ENCODE peak calls at places on chromosome 19, in four cellular contexts. S, F, U and Q are unnamed samples. For H3K36me3 and H3K27me3, the result is how much of the 10 kb centered on the place peaks cover.

GRCh38 chr19:1445932-1446712 is 3.8 kb upstream of the APC2 start:
- DNase-seq in F (peak), U (no peak), S (no peak), Q (peak)

GRCh38 chr19:21677696-21678418 is 89.5 kb downstream of the ZNF100 start:
- DNase-seq in U (no peak), F (no peak), S (peak), Q (no peak)

GRCh38 chr19:43519436-43520088 is 7.4 kb downstream of the ETHE1 start:
- DNase-seq in U (peak), S (peak), F (peak), Q (peak)

GRCh38 chr19:3697671-3698385 is 2.4 kb downstream of the PIP5K1C start:
- DNase-seq in F (no peak), S (no peak), U (no peak), Q (peak)

GRCh38 chr19:46269085-46269484 is 27.8 kb upstream of the HIF3A start:
- DNase-seq in F (no peak), U (no peak), S (no peak), Q (no peak)

GRCh38 chr19:4049432-4049831 is 17.3 kb downstream of the ZBTB7A start:
- DNase-seq in F (no peak), S (no peak), U (no peak), Q (no peak)

GRCh38 chr19:2952953-2953481 is 8.2 kb upstream of the ZNF77 start:
- DNase-seq in F (no peak), S (no peak), U (peak), Q (no peak)

GRCh38 chr19:511101-511841 is 4.0 kb downstream of the TPGS1 start:
- DNase-seq in U (peak), F (peak), S (peak), Q (peak)

GRCh38 chr19:14795078-14795721 is 16.8 kb upstream of the ADGRE2 start:
- DNase-seq in S (no peak), U (no peak), F (no peak), Q (no peak)

GRCh38 chr19:5949792-5950305 is 28.1 kb downstream of the RANBP3 start:
- DNase-seq in F (no peak), U (peak), S (peak), Q (no peak)

GRCh38 chr19:45045671-45046353 is 7.0 kb downstream of the CLASRP start:
- DNase-seq in S (no peak), U (no peak), F (no peak), Q (no peak)

GRCh38 chr19:45577111-45577905 is 7.3 kb downstream of the OPA3 start:
- DNase-seq in U (no peak), F (peak), S (no peak), Q (peak)

GRCh38 chr19:5156231-5156986 is 184.2 kb downstream of the PTPRS start:
- DNase-seq in U (peak), F (no peak), S (no peak), Q (peak)

GRCh38 chr19:55319786-55320185 is 5.4 kb downstream of the TMEM150B start:
- DNase-seq in S (no peak), U (no peak), F (peak), Q (peak)

GRCh38 chr19:57363734-57364181 is 407 bp downstream of the TRAPPC2B start:
- DNase-seq in F (no peak), S (no peak), U (no peak), Q (no peak)

GRCh38 chr19:48873476-48874308 is 1.5 kb downstream of the PPP1R15A start:
- DNase-seq in S (no peak), F (peak), U (no peak), Q (no peak)

GRCh38 chr19:31568724-31569123 is 219.5 kb upstream of the TSHZ3 start:
- DNase-seq in S (no peak), F (peak), U (no peak), Q (no peak)

GRCh38 chr19:38079926-38080380 is 144.1 kb downstream of the DPF1 start:
- DNase-seq in U (no peak), F (peak), S (no peak), Q (peak)

GRCh38 chr19:31976775-31977536 is 368.5 kb upstream of the ZNF507 start:
- DNase-seq in S (no peak), F (peak), U (no peak), Q (no peak)

DNA sequence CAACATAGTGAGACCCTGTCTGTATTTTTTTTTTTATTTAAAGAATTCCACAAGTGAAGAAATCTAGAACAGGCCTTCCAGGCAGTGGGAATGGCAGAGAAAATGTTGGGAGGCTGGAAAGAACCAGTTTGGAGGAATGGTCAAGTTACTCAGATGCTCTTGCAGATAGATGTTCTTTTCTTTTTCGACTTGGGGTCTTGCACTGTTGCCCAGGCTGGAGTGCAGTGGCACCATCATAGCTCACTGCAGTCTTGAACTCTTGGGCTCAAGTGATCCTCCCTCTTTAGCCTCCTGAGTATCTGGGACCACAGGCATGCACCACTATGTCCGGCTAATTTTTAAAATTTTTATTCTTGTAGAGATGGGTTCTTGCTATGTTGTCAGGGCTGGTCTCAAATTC is 662 bp downstream of the C5AR1 start:
- DNase-seq in S (no peak), F (no peak), U (no peak), Q (no peak)
- H3K4me3 ChIP-seq in S (no peak), F (no peak), U (peak), Q (no peak)

DNA sequence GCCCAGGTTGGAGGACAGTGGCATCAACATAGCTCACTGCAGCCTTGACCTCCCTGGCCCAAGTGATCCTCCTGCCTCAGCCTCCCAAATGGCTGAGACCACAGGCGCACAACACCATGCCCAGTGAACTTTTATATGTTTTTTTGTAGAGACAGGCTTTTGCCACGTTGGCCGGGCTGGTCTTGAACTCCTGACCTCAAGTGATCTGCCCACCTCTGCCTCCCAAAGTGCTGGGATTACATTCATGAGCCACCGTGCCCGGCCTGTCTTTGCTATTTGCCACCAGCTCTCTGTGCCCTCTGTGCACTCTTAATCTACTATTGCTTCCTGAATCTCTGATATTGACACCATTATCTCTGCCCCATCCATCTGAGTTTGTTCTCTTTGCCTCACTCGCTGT is 34.3 kb upstream of the LRRC4B start:
- DNase-seq in U (no peak), S (no peak), F (no peak), Q (no peak)
- H3K36me3 ChIP-seq in U (under half), S (under half), F (under half), Q (under half)

GRCh38 chr19:10043286-10043927 is 30.1 kb downstream of the RDH8 start:
- DNase-seq in F (no peak), U (no peak), S (no peak), Q (no peak)

GRCh38 chr19:10049626-10050025 is 36.3 kb downstream of the RDH8 start:
- DNase-seq in U (no peak), F (no peak), S (no peak), Q (no peak)

GRCh38 chr19:10045371-10045770 is 32.1 kb downstream of the RDH8 start:
- DNase-seq in F (no peak), S (no peak), U (no peak), Q (peak)

DNA sequence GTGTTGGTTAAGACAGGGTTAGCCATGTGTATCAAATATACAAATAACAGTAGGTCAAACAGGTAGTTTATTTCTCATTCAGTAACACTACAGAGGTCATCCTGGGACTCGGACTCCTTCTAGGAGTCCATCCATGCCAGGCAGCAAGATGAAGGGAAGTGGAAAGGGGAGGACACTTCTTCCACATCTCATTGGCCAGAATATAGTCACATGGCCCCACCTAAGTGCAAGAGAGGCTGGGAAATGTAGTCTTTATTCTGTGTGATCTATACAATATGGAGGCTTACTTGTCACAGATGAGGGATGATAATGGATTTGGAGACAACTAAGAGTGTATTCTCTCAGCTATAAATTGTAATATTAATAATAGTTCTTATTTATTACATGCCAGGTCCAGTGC is 31.1 kb downstream of the RDH8 start:
- DNase-seq in F (no peak), U (no peak), S (no peak), Q (peak)
- H3K27me3 ChIP-seq in F (under half), U (under half), S (under half), Q (under half)

DNA sequence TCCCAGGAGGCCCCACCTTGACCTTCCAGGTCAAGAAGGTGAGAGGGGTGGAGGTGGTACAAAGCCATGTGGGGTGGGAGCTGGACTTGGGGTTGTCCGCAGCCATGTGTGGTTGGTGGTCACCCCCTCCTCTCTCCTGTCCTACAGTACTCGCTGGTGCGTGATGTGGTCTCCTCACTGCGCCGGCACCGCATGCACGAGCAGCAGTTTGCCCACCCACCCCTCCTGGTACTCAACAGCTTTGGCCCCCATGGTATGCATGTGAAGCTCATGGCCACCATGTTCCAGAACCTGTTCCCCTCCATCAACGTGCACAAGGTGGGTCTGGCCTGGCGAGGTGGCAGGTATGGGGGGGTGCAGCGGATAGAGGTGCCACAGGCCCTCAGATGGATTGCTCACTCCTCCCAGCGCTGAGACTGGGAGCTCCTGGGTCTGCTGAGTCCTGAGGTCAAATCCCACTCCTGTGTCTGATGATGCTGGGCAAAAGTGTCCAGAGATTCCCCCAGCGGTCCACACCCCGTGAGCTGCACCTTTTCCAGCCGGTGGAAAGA is 1.7 kb downstream of the PPAN start:
- DNase-seq in U (no peak), S (no peak), F (no peak), Q (no peak)
- H3K4me3 ChIP-seq in U (no peak), S (no peak), F (no peak), Q (no peak)

GRCh38 chr19:52224211-52224610 is 34.4 kb downstream of the PPP2R1A start:
- DNase-seq in U (no peak), S (no peak), F (no peak), Q (peak)

GRCh38 chr19:52229524-52229923 is 39.7 kb downstream of the PPP2R1A start:
- DNase-seq in F (no peak), U (no peak), S (no peak), Q (peak)

GRCh38 chr19:52227980-52228379 is 38.1 kb downstream of the PPP2R1A start:
- DNase-seq in S (no peak), F (peak), U (no peak), Q (peak)

GRCh38 chr19:52226652-52227051 is 36.8 kb downstream of the PPP2R1A start:
- DNase-seq in F (no peak), S (no peak), U (no peak), Q (peak)

GRCh38 chr19:52227196-52227940 is 37.5 kb downstream of the PPP2R1A start:
- DNase-seq in S (no peak), F (peak), U (no peak), Q (peak)
- H3K36me3 ChIP-seq in S (under half), F (half or more), U (half or more), Q (under half)

DNA sequence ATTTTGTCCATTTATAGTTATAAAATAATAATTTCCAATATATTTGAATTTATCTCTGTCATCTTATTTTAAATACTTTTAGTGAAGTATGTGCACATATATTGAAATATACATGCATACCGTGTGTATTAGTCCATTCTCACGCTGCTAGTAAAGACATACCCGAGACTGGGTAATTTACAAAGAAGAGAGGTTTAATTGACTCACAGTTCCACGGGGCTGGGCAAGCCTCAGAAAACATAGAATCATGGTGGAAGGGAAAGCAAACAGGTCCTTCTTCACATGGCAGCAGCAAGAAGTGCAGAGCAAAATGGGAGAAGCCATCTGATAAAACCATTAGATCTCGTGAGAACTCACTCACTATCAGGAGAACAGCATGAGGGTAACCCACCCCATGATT is 37.6 kb upstream of the FFAR2 start:
- DNase-seq in F (no peak), S (no peak), U (no peak), Q (no peak)
- H3K27me3 ChIP-seq in F (under half), S (under half), U (under half), Q (under half)

GRCh38 chr19:18611327-18612050 is 1.2 kb upstream of the TMEM59L start:
- DNase-seq in F (peak), U (no peak), S (no peak), Q (peak)

GRCh38 chr19:18610556-18611326 is 1.9 kb upstream of the TMEM59L start:
- DNase-seq in U (no peak), S (no peak), F (peak), Q (peak)

GRCh38 chr19:18612772-18613588 is at the start of gene TMEM59L:
- DNase-seq in S (peak), F (peak), U (no peak), Q (peak)

GRCh38 chr19:18613589-18614234 is 1.0 kb downstream of the TMEM59L start:
- DNase-seq in S (no peak), U (no peak), F (peak), Q (peak)

DNA sequence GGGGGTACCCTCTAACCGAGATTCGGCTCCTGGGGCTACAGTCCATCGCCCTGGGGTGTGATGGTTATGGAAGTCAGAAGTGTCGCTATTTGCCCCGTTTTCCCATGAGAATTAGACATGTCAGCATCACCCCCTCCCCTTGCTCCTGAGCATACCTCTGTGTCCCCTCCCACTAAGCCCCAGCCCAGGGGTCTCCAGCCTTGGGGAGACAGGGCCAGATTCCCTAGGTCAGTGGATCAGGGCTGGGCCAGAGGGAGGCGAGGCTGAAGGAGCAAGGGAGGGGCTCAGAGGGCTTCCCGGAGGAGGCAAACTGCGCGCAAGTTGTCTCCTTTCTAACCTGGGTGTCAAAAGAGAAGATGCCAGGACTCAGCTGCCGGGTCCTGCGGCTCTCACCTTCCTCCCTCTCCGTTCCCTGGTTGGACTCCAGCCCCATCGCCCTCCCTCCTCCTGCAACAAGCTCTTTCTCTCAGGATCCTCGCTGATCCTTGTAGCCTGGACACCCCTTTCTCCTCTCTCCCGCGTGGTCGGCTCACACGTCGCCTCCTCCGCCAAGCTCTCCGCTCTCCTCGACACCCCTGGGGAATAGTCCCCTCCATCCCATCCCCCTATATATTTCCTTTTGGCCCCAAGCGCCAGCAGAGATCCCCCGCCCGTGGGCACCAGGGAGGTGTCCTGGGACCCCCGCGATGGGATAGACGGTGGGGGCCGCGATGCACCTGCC is 459 bp upstream of the TMEM59L start:
- DNase-seq in U (no peak), F (no peak), S (no peak), Q (peak)
- H3K4me3 ChIP-seq in U (peak), F (peak), S (peak), Q (peak)

GRCh38 chr19:17049711-17050280 is 23.2 kb upstream of the CPAMD8 start:
- DNase-seq in S (no peak), U (no peak), F (no peak), Q (no peak)

GRCh38 chr19:17043744-17044143 is 17.1 kb upstream of the CPAMD8 start:
- DNase-seq in F (no peak), S (no peak), U (no peak), Q (peak)

GRCh38 chr19:17045907-17046502 is 19.4 kb upstream of the CPAMD8 start:
- DNase-seq in F (no peak), U (no peak), S (no peak), Q (peak)

GRCh38 chr19:17052439-17052838 is 22.8 kb downstream of the HAUS8 start:
- DNase-seq in F (peak), S (no peak), U (no peak), Q (peak)

GRCh38 chr19:17048885-17049453 is 22.4 kb upstream of the CPAMD8 start:
- DNase-seq in U (no peak), F (no peak), S (no peak), Q (no peak)
- H3K36me3 ChIP-seq in U (under half), F (under half), S (under half), Q (under half)